ENCODE peak calls at places on chromosome 19, in eight cellular contexts. D, V, O, P, Y, N, I and Q are unnamed samples.

GRCh38 chr19:42092350-42092749 is 16.4 kb downstream of the ZNF574 start:
- DNase-seq in P (no peak), I (no peak), V (peak; percentile 45), Y (peak; percentile 93), N (no peak), O (peak; percentile 76), D (no peak), Q (no peak)

GRCh38 chr19:751501-752341 is 809 bp downstream of the MISP start:
- DNase-seq in D (no peak), P (no peak), V (peak; percentile 96), I (no peak), Y (no peak), O (no peak), N (peak; percentile 42), Q (peak; percentile 85)

GRCh38 chr19:32037998-32038732 is 307.2 kb upstream of the ZNF507 start:
- DNase-seq in V (no peak), I (no peak), D (no peak), N (no peak), O (no peak), Y (no peak), P (no peak), Q (no peak)

GRCh38 chr19:37654118-37654517 is 1.1 kb downstream of the ZFP30 start:
- DNase-seq in D (no peak), P (no peak), I (no peak), O (no peak), V (peak; percentile 35), Y (no peak), N (no peak), Q (peak; percentile 27)

GRCh38 chr19:47421844-47422395 is 2.6 kb upstream of the MEIS3 start:
- DNase-seq in D (no peak), O (no peak), V (no peak), Y (no peak), P (peak; percentile 85), I (no peak), N (no peak), Q (peak; percentile 62)

GRCh38 chr19:38978315-38978689 is 2.8 kb upstream of the FBXO17 start:
- DNase-seq in O (no peak), I (no peak), N (no peak), V (no peak), Y (no peak), D (no peak), P (no peak), Q (no peak)

GRCh38 chr19:5547881-5548280 is 19.9 kb downstream of the TINCR start:
- DNase-seq in Y (peak; percentile 15), O (peak; percentile 54), P (no peak), I (no peak), D (no peak), V (peak; percentile 72), N (no peak), Q (peak; percentile 25)

GRCh38 chr19:13099073-13099999 is 3.3 kb downstream of the LYL1 start:
- DNase-seq in O (peak; percentile 87), N (no peak), I (peak; percentile 72), D (no peak), Y (peak; percentile 74), V (no peak), P (peak; percentile 59), Q (no peak)